ENCODE peak calls at places on chromosomes 2 and 18, in six cellular contexts. P, T, X, Y, B and G are unnamed samples. For H3K27me3, the result is how much of the 10 kb centered on the place peaks cover.

GRCh38 chr2:81853331-81853730 is 1548.8 kb upstream of the LRRTM1 start:
- DNase-seq in B (no peak), Y (no peak), T (no peak), X (no peak), P (peak), G (no peak)

GRCh38 chr18:29588446-29589100 is 1411.6 kb upstream of the CDH2 start:
- DNase-seq in Y (peak), X (no peak), B (no peak), T (no peak), P (no peak), G (peak)

GRCh38 chr2:191607101-191607500 is 70.8 kb upstream of the NABP1 start:
- DNase-seq in X (no peak), B (no peak), T (no peak), Y (no peak), P (no peak), G (no peak)

GRCh38 chr2:206856474-206856873 is 82.8 kb upstream of the CPO start:
- DNase-seq in X (no peak), B (no peak), T (no peak), P (peak), Y (no peak), G (no peak)

GRCh38 chr2:28666496-28667184 is 85.0 kb upstream of the PPP1CB start:
- DNase-seq in Y (no peak), T (no peak), X (peak), P (no peak), B (no peak), G (no peak)

GRCh38 chr2:159202568-159203071 is 83.9 kb downstream of the WDSUB1 start:
- DNase-seq in Y (no peak), T (peak), P (peak), B (no peak), X (peak), G (peak)

GRCh38 chr2:190649035-190649797 is at the start of gene NAB1:
- DNase-seq in Y (peak), B (peak), X (peak), P (no peak), T (peak), G (peak)

GRCh38 chr2:220356076-220356475 is 728.6 kb downstream of the SLC4A3 start:
- DNase-seq in P (no peak), Y (no peak), T (no peak), X (no peak), B (no peak), G (no peak)

GRCh38 chr2:231003186-231003585 is 7.3 kb downstream of the SPATA3 start:
- DNase-seq in T (no peak), X (no peak), P (no peak), B (no peak), Y (no peak), G (no peak)

GRCh38 chr2:225040862-225041209 is 1.4 kb downstream of the DOCK10 start:
- DNase-seq in Y (no peak), P (no peak), B (peak), X (no peak), T (no peak), G (no peak)

DNA sequence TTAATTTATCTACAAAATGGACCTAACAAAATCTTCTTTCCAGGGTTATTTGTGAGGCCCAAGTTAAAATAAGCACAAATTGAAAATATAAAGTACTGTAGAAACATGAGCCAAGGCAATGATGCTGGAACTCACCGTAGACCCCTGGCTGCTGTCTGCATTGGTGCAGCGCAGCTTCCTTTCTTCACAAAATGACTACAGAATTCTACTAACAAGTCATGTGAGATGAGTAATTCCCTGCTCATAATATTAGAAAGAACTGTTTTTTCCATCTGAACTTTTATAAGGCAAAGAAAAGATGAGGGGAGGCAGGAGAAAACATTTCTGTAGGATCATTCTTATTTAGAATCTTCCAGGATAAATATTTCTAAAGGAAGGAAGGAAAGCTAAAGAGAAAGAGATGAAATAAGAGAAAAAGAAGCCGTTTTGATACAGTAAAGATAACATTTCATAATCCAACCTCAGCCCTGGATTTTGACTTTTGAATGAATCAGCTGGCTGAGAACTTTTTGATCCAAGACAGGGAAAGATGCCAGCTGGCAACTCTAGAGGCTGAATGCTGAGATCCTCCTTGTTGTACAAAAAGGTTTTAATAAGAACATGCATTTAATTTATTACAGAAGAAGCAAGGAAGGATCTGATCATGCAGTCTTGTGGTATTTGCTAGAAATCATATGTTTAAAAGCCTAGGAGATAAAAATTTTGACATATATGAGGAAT is 183.9 kb upstream of the KLHL14 start:
- DNase-seq in T (no peak), P (peak), X (no peak), B (no peak), Y (no peak), G (no peak)
- TF ChIP-seq CTCF in T (no peak), P (peak), X (no peak), B (no peak), Y (peak), G (no peak)

GRCh38 chr2:161424992-161425391 is 8.9 kb downstream of the TBR1 start:
- DNase-seq in Y (no peak), P (no peak), B (no peak), X (no peak), T (no peak), G (no peak)
- H3K27me3 ChIP-seq in Y (half or more), P (half or more), B (half or more), X (under half), T (half or more), G (under half)

GRCh38 chr18:48541026-48541746 is 2.4 kb downstream of the CTIF start:
- DNase-seq in Y (peak), P (no peak), T (peak), X (peak), B (no peak), G (peak)
- TF ChIP-seq CTCF in Y (no peak), P (no peak), T (peak), X (peak), B (no peak), G (no peak)

DNA sequence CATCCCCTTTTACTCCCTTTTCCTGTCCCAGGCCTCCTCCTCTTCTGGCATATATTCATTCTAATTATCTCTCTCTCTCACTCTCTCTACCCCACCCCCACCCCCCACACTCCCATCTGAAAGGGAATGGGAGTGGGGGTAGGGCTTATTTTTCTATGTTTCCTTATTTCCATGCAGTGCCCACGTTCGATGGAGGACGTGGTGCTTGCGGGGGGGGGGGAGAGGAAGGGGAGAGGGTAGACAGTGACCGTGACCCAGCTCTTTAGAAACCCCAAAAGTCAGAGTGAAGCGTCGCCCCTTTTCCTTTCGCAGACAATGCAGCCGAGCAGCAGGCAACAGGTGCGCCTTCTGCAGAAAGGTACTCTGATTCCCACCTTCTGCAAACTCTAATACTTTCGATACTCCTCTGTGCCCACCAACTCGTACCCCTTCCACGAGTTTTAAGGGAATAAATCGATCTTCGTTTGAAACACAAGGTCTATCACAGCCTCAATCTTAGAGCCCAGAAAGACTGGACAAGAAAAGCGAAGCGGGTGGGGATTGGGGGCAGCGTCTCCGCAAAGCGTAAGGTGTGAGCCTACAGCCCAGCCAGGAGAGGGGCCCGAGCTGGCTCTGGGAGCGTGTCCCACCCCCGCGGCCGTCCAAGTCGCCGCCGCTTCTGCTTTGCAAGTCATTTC is 891 bp upstream of the NR4A2 start:
- DNase-seq in X (no peak), B (no peak), T (no peak), P (no peak), Y (no peak), G (no peak)
- H3K27me3 ChIP-seq in X (under half), B (under half), T (under half), P (under half), Y (under half), G (under half)

GRCh38 chr2:188245230-188245629 is 46.4 kb upstream of the GULP1 start:
- DNase-seq in Y (no peak), T (no peak), X (no peak), B (no peak), P (no peak), G (no peak)

GRCh38 chr2:188244383-188244782 is 47.3 kb upstream of the GULP1 start:
- DNase-seq in B (no peak), X (no peak), Y (no peak), T (no peak), P (no peak), G (no peak)

GRCh38 chr2:188251034-188251433 is 40.6 kb upstream of the GULP1 start:
- DNase-seq in X (no peak), T (no peak), Y (no peak), B (no peak), P (no peak), G (no peak)

GRCh38 chr2:188243381-188243780 is 48.3 kb upstream of the GULP1 start:
- DNase-seq in P (no peak), X (no peak), B (no peak), T (no peak), Y (no peak), G (no peak)

DNA sequence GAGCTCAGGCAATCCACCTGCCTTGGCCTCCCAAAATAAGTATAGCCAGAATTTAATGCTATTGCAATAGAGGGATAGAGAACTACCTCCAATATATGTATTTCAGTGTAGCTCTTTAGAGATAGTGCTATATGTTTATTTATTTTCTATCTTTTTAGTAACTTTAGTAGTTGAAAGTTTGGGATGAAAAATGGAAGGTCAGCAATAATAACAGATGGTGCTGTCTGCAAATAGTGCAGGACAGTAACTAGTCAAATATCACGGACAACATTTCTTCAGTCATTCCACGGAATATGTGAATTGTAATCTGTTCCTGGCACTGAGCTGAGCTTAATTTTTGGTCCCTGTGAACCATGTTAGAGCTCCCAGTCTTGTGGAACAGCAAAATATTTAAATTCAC is 43.2 kb upstream of the GULP1 start:
- DNase-seq in P (no peak), Y (no peak), B (no peak), T (no peak), X (no peak), G (no peak)
- TF ChIP-seq CTCF in P (no peak), Y (no peak), B (no peak), T (no peak), X (no peak), G (no peak)